ENCODE peak calls at places on chromosomes 11 and 22, in five cellular contexts. One of them, this sample, is unnamed. For H3K36me3, the result is how much of the 10 kb centered on the place peaks cover.

GRCh38 chr11:43686207-43686606 is 5.7 kb downstream of the HSD17B12 start:
- DNase-seq in left ventricle myocardium inferior: no peak
- DNase-seq in CD8-positive, alpha-beta memory T cell: no peak
- DNase-seq in PC-9: no peak
- DNase-seq in neural progenitor cell: no peak
- DNase-seq in this sample: no peak

GRCh38 chr11:77401486-77402217 is 72.2 kb downstream of the PAK1 start:
- DNase-seq in left ventricle myocardium inferior: no peak
- DNase-seq in CD8-positive, alpha-beta memory T cell: no peak
- DNase-seq in PC-9: peak
- DNase-seq in neural progenitor cell: no peak
- DNase-seq in this sample: no peak

GRCh38 chr22:39498802-39499201 is 3.3 kb upstream of the MIEF1 start:
- DNase-seq in left ventricle myocardium inferior: no peak
- DNase-seq in CD8-positive, alpha-beta memory T cell: no peak
- DNase-seq in PC-9: no peak
- DNase-seq in neural progenitor cell: peak
- DNase-seq in this sample: no peak

GRCh38 chr11:85779956-85780640 is 30.8 kb downstream of the SYTL2 start:
- DNase-seq in left ventricle myocardium inferior: no peak
- DNase-seq in CD8-positive, alpha-beta memory T cell: no peak
- DNase-seq in PC-9: no peak
- DNase-seq in neural progenitor cell: peak
- DNase-seq in this sample: no peak

GRCh38 chr22:23242473-23243001 is 62.2 kb downstream of the BCR start:
- DNase-seq in left ventricle myocardium inferior: no peak
- DNase-seq in CD8-positive, alpha-beta memory T cell: no peak
- DNase-seq in PC-9: no peak
- DNase-seq in neural progenitor cell: peak
- DNase-seq in this sample: no peak

GRCh38 chr11:20458905-20459632 is 71.6 kb downstream of the PRMT3 start:
- DNase-seq in left ventricle myocardium inferior: no peak
- DNase-seq in CD8-positive, alpha-beta memory T cell: no peak
- DNase-seq in PC-9: no peak
- DNase-seq in neural progenitor cell: no peak
- DNase-seq in this sample: no peak

GRCh38 chr22:42564699-42565098 is 10.9 kb downstream of the SERHL2 start:
- DNase-seq in left ventricle myocardium inferior: no peak
- DNase-seq in CD8-positive, alpha-beta memory T cell: no peak
- DNase-seq in PC-9: no peak
- DNase-seq in neural progenitor cell: no peak
- DNase-seq in this sample: no peak

GRCh38 chr11:23866641-23867040 is 630.2 kb upstream of the LUZP2 start:
- DNase-seq in left ventricle myocardium inferior: no peak
- DNase-seq in CD8-positive, alpha-beta memory T cell: no peak
- DNase-seq in PC-9: no peak
- DNase-seq in neural progenitor cell: no peak
- DNase-seq in this sample: no peak

GRCh38 chr22:46575915-46576555 is 38.6 kb upstream of the CELSR1 start:
- DNase-seq in left ventricle myocardium inferior: peak
- DNase-seq in CD8-positive, alpha-beta memory T cell: peak
- DNase-seq in PC-9: peak
- DNase-seq in neural progenitor cell: peak
- DNase-seq in this sample: no peak

GRCh38 chr11:96340555-96340885 is 2.5 kb downstream of the MAML2 start:
- DNase-seq in left ventricle myocardium inferior: no peak
- DNase-seq in CD8-positive, alpha-beta memory T cell: no peak
- DNase-seq in PC-9: no peak
- DNase-seq in neural progenitor cell: no peak
- DNase-seq in this sample: no peak

GRCh38 chr22:39152024-39152510 is 413 bp downstream of the CBX7 start:
- DNase-seq in left ventricle myocardium inferior: no peak
- DNase-seq in CD8-positive, alpha-beta memory T cell: no peak
- DNase-seq in PC-9: no peak
- DNase-seq in neural progenitor cell: no peak
- DNase-seq in this sample: no peak

GRCh38 chr22:29136715-29137700 is 64.2 kb downstream of the KREMEN1 start:
- DNase-seq in left ventricle myocardium inferior: no peak
- DNase-seq in CD8-positive, alpha-beta memory T cell: no peak
- DNase-seq in PC-9: no peak
- DNase-seq in neural progenitor cell: no peak
- DNase-seq in this sample: no peak

GRCh38 chr11:107849791-107850190 is 8.8 kb downstream of the SLC35F2 start:
- DNase-seq in left ventricle myocardium inferior: no peak
- DNase-seq in CD8-positive, alpha-beta memory T cell: no peak
- DNase-seq in PC-9: peak
- DNase-seq in neural progenitor cell: no peak
- DNase-seq in this sample: no peak

GRCh38 chr11:67395555-67396257 is 3.9 kb downstream of the RAD9A start:
- DNase-seq in left ventricle myocardium inferior: no peak
- DNase-seq in CD8-positive, alpha-beta memory T cell: no peak
- DNase-seq in PC-9: no peak
- DNase-seq in neural progenitor cell: no peak
- DNase-seq in this sample: peak
- H3K36me3 ChIP-seq in left ventricle myocardium inferior: half or more
- H3K36me3 ChIP-seq in CD8-positive, alpha-beta memory T cell: under half
- H3K36me3 ChIP-seq in PC-9: under half
- H3K36me3 ChIP-seq in neural progenitor cell: under half
- H3K36me3 ChIP-seq in this sample: under half

GRCh38 chr22:49713003-49713402 is 114.7 kb downstream of the BRD1 start:
- DNase-seq in left ventricle myocardium inferior: no peak
- DNase-seq in CD8-positive, alpha-beta memory T cell: no peak
- DNase-seq in PC-9: no peak
- DNase-seq in neural progenitor cell: no peak
- DNase-seq in this sample: no peak
- H3K36me3 ChIP-seq in left ventricle myocardium inferior: under half
- H3K36me3 ChIP-seq in CD8-positive, alpha-beta memory T cell: under half
- H3K36me3 ChIP-seq in PC-9: under half
- H3K36me3 ChIP-seq in neural progenitor cell: under half
- H3K36me3 ChIP-seq in this sample: under half

GRCh38 chr11:71474141-71474770 is 21.3 kb downstream of the NADSYN1 start:
- DNase-seq in left ventricle myocardium inferior: no peak
- DNase-seq in CD8-positive, alpha-beta memory T cell: no peak
- DNase-seq in PC-9: no peak
- DNase-seq in neural progenitor cell: no peak
- DNase-seq in this sample: no peak

GRCh38 chr11:71473793-71474080 is 20.7 kb downstream of the NADSYN1 start:
- DNase-seq in left ventricle myocardium inferior: no peak
- DNase-seq in CD8-positive, alpha-beta memory T cell: no peak
- DNase-seq in PC-9: no peak
- DNase-seq in neural progenitor cell: no peak
- DNase-seq in this sample: no peak

GRCh38 chr11:71474771-71475483 is 21.9 kb downstream of the NADSYN1 start:
- DNase-seq in left ventricle myocardium inferior: no peak
- DNase-seq in CD8-positive, alpha-beta memory T cell: no peak
- DNase-seq in PC-9: no peak
- DNase-seq in neural progenitor cell: no peak
- DNase-seq in this sample: no peak

GRCh38 chr11:71472357-71472885 is 19.4 kb downstream of the NADSYN1 start:
- DNase-seq in left ventricle myocardium inferior: no peak
- DNase-seq in CD8-positive, alpha-beta memory T cell: no peak
- DNase-seq in PC-9: no peak
- DNase-seq in neural progenitor cell: no peak
- DNase-seq in this sample: no peak

GRCh38 chr11:71472941-71473792 is 20.2 kb downstream of the NADSYN1 start:
- DNase-seq in left ventricle myocardium inferior: no peak
- DNase-seq in CD8-positive, alpha-beta memory T cell: no peak
- DNase-seq in PC-9: no peak
- DNase-seq in neural progenitor cell: no peak
- DNase-seq in this sample: no peak
- H3K36me3 ChIP-seq in left ventricle myocardium inferior: half or more
- H3K36me3 ChIP-seq in CD8-positive, alpha-beta memory T cell: under half
- H3K36me3 ChIP-seq in PC-9: under half
- H3K36me3 ChIP-seq in neural progenitor cell: under half
- H3K36me3 ChIP-seq in this sample: half or more

DNA sequence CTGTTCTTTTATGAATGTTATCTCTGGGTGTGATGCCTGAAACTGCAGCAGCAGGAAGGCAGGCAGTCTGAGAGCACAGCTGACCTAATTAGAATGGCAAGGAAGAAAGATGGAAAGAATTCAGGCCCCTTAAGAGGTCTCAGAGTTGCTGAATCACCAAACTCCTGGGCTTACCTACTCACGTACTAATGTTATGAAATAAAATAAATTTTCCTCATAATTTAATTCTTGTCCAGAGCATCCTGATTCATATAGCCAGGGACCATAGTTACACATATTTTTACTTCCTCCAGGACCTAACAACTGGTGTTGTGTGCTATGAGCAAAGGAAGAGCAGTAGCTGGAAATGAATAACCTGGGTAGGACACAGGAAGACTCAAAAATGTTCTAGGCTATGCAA is 41.9 kb downstream of the SNX19 start:
- DNase-seq in left ventricle myocardium inferior: no peak
- DNase-seq in CD8-positive, alpha-beta memory T cell: no peak
- DNase-seq in PC-9: no peak
- DNase-seq in neural progenitor cell: no peak
- DNase-seq in this sample: no peak
- H3K36me3 ChIP-seq in left ventricle myocardium inferior: half or more
- H3K36me3 ChIP-seq in CD8-positive, alpha-beta memory T cell: under half
- H3K36me3 ChIP-seq in PC-9: under half
- H3K36me3 ChIP-seq in neural progenitor cell: under half
- H3K36me3 ChIP-seq in this sample: under half

GRCh38 chr11:118656563-118657165 is 22.8 kb downstream of the TREH start:
- DNase-seq in left ventricle myocardium inferior: no peak
- DNase-seq in CD8-positive, alpha-beta memory T cell: no peak
- DNase-seq in PC-9: no peak
- DNase-seq in neural progenitor cell: no peak
- DNase-seq in this sample: no peak
- H3K36me3 ChIP-seq in left ventricle myocardium inferior: half or more
- H3K36me3 ChIP-seq in CD8-positive, alpha-beta memory T cell: under half
- H3K36me3 ChIP-seq in PC-9: under half
- H3K36me3 ChIP-seq in neural progenitor cell: under half
- H3K36me3 ChIP-seq in this sample: under half

GRCh38 chr11:28086569-28086968 is 21.4 kb downstream of the KIF18A start:
- DNase-seq in left ventricle myocardium inferior: no peak
- DNase-seq in CD8-positive, alpha-beta memory T cell: no peak
- DNase-seq in PC-9: no peak
- DNase-seq in neural progenitor cell: no peak
- DNase-seq in this sample: no peak
- H3K36me3 ChIP-seq in left ventricle myocardium inferior: under half
- H3K36me3 ChIP-seq in CD8-positive, alpha-beta memory T cell: under half
- H3K36me3 ChIP-seq in PC-9: under half
- H3K36me3 ChIP-seq in neural progenitor cell: under half
- H3K36me3 ChIP-seq in this sample: under half

GRCh38 chr11:65401803-65402248 is 15.4 kb downstream of the FRMD8 start:
- DNase-seq in left ventricle myocardium inferior: no peak
- DNase-seq in CD8-positive, alpha-beta memory T cell: no peak
- DNase-seq in PC-9: no peak
- DNase-seq in neural progenitor cell: no peak
- DNase-seq in this sample: no peak
- H3K36me3 ChIP-seq in left ventricle myocardium inferior: half or more
- H3K36me3 ChIP-seq in CD8-positive, alpha-beta memory T cell: under half
- H3K36me3 ChIP-seq in PC-9: under half
- H3K36me3 ChIP-seq in neural progenitor cell: under half
- H3K36me3 ChIP-seq in this sample: half or more

GRCh38 chr22:24326266-24326665 is 55.6 kb downstream of the SPECC1L start:
- DNase-seq in left ventricle myocardium inferior: no peak
- DNase-seq in CD8-positive, alpha-beta memory T cell: no peak
- DNase-seq in PC-9: no peak
- DNase-seq in neural progenitor cell: no peak
- DNase-seq in this sample: no peak

GRCh38 chr22:24330636-24331035 is 60.0 kb downstream of the SPECC1L start:
- DNase-seq in left ventricle myocardium inferior: no peak
- DNase-seq in CD8-positive, alpha-beta memory T cell: no peak
- DNase-seq in PC-9: no peak
- DNase-seq in neural progenitor cell: no peak
- DNase-seq in this sample: no peak

GRCh38 chr22:24329453-24329852 is 58.8 kb downstream of the SPECC1L start:
- DNase-seq in left ventricle myocardium inferior: no peak
- DNase-seq in CD8-positive, alpha-beta memory T cell: no peak
- DNase-seq in PC-9: no peak
- DNase-seq in neural progenitor cell: no peak
- DNase-seq in this sample: no peak

GRCh38 chr22:24325105-24325757 is 54.6 kb downstream of the SPECC1L start:
- DNase-seq in left ventricle myocardium inferior: no peak
- DNase-seq in CD8-positive, alpha-beta memory T cell: peak
- DNase-seq in PC-9: peak
- DNase-seq in neural progenitor cell: peak
- DNase-seq in this sample: no peak

DNA sequence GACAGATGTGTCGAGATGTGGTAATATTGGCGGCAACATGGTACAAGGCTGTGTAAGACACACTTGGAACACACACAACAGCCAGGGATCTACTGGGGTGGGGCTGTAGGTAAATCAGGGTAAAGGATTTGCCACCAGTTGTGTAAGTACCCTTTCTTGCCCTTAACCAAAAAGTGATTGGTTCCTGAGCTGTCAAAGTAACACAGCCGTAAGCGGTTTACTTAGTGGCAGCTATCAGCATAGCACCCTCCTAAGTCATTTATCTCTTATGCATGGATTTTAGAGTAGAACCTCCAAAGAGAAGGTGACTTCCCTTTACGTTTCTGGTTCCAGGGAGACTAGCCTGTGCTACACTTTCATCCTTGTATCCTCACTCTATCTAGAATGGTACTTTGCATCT is 57.2 kb downstream of the SPECC1L start:
- DNase-seq in left ventricle myocardium inferior: no peak
- DNase-seq in CD8-positive, alpha-beta memory T cell: no peak
- DNase-seq in PC-9: no peak
- DNase-seq in neural progenitor cell: no peak
- DNase-seq in this sample: no peak
- H3K36me3 ChIP-seq in left ventricle myocardium inferior: half or more
- H3K36me3 ChIP-seq in CD8-positive, alpha-beta memory T cell: under half
- H3K36me3 ChIP-seq in PC-9: under half
- H3K36me3 ChIP-seq in neural progenitor cell: under half
- H3K36me3 ChIP-seq in this sample: under half

DNA sequence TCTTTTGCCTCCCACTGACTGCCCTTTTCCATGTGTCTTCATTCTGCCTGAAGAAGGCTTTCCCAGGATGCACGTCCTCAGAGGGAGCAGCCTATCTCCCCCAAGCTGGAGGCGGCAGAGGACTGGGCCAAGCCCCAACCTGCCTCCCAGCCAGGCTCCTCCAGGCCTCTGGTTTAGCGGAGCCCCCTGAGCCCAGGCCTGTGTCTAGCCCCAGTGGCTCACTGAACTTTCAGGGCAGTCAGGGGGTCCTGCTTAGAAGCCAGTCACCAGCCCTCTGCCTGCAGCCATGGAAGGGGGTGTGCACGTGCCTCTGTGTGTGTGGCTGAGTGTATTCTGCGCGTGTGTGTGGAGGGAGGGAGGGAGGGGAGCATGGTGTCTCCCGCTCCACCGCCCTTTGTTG is 10.4 kb upstream of the GRK2 start:
- DNase-seq in left ventricle myocardium inferior: no peak
- DNase-seq in CD8-positive, alpha-beta memory T cell: no peak
- DNase-seq in PC-9: no peak
- DNase-seq in neural progenitor cell: no peak
- DNase-seq in this sample: no peak
- H3K36me3 ChIP-seq in left ventricle myocardium inferior: half or more
- H3K36me3 ChIP-seq in CD8-positive, alpha-beta memory T cell: half or more
- H3K36me3 ChIP-seq in PC-9: half or more
- H3K36me3 ChIP-seq in neural progenitor cell: under half
- H3K36me3 ChIP-seq in this sample: under half